ENCODE peak calls at places on chromosomes 4 and X, in five cellular contexts. G, I, X, Y and H are unnamed samples.
A peak's percentile ranks its signal among the peaks of the same experiment; 100 is the strongest.

GRCh38 chr4:102625232-102625930 is 124.2 kb downstream of the NFKB1 start:
- DNase-seq in G (no peak), I (peak; percentile 78), X (peak; percentile 80), Y (peak; percentile 39), H (peak; percentile 72)

GRCh38 chr4:2075987-2076907 is 17.1 kb downstream of the NAT8L start:
- DNase-seq in G (no peak), I (no peak), X (no peak), Y (no peak), H (no peak)

GRCh38 chr4:40038972-40039371 is 17.7 kb upstream of the N4BP2 start:
- DNase-seq in G (no peak), I (no peak), X (no peak), Y (no peak), H (no peak)

GRCh38 chr4:139764192-139764591 is 98.6 kb downstream of the MGST2 start:
- DNase-seq in G (no peak), I (no peak), X (no peak), Y (no peak), H (no peak)

GRCh38 chr4:138775890-138776289 is 239.7 kb upstream of the NOCT start:
- DNase-seq in G (no peak), I (peak; percentile 5), X (peak; percentile 34), Y (no peak), H (no peak)

GRCh38 chr4:1168291-1169031 is 3.9 kb downstream of the SPON2 start:
- DNase-seq in G (no peak), I (no peak), X (no peak), Y (no peak), H (no peak)

GRCh38 chrX:41086627-41086932 is 1.3 kb downstream of the USP9X start:
- DNase-seq in G (no peak), I (no peak), X (peak; percentile 41), Y (no peak), H (no peak)

GRCh38 chr4:101217353-101218031 is 129.8 kb downstream of the PPP3CA start:
- DNase-seq in G (no peak), I (peak; percentile 28), X (no peak), Y (no peak), H (no peak)

GRCh38 chr4:35689866-35690265 is 554.4 kb downstream of the ARAP2 start:
- DNase-seq in G (no peak), I (no peak), X (no peak), Y (no peak), H (no peak)

GRCh38 chr4:124943145-124943889 is 230.8 kb upstream of the ANKRD50 start:
- DNase-seq in G (no peak), I (peak; percentile 54), X (no peak), Y (no peak), H (no peak)

GRCh38 chr4:174244441-174244840 is 39.0 kb downstream of the FBXO8 start:
- DNase-seq in G (no peak), I (no peak), X (no peak), Y (no peak), H (no peak)

GRCh38 chrX:153643431-153644351 is 3.3 kb upstream of the DUSP9 start:
- DNase-seq in G (no peak), I (no peak), X (no peak), Y (peak; percentile 7), H (no peak)

DNA sequence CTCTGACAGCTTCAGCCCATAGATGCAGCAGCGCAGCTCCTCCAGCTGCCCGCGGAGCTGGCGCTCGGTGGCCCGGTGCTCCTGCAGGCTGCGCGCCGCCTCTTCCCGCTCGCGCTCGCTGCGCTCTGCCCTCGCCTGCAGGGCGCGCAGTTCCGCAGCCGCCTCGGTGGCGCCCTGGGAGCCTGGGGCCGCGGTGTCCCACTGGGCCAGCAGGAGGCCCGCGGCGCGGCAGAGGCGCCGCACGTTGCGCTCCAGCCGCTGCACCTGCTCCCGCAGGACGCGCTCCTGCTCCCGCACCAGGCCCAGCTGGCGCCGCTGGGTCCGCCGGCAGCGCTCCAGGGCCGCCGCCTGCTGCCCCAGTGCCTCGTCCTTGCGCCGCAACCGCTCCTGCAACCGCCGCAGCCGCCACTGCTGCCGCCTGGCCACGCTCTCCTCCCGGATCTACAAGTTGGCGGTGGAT is 10.1 kb downstream of the C4orf50 start:
- DNase-seq in G (no peak), I (no peak), X (no peak), Y (no peak), H (no peak)
- H3K4me3 ChIP-seq in G (no peak overlapping the region), I (no peak overlapping the region), X (no peak overlapping the region), Y (no peak overlapping the region), H (no peak overlapping the region)

GRCh38 chrX:100410083-100410590 is at the start of gene PCDH19:
- DNase-seq in G (no peak), I (peak; percentile 61), X (peak; percentile 74), Y (peak; percentile 38), H (peak; percentile 23)

GRCh38 chrX:100413231-100413630 is 3.2 kb upstream of the PCDH19 start:
- DNase-seq in G (no peak), I (peak; percentile 70), X (peak; percentile 68), Y (no peak), H (peak; percentile 32)

GRCh38 chrX:100409316-100410082 is 574 bp downstream of the PCDH19 start:
- DNase-seq in G (no peak), I (peak; percentile 11), X (no peak), Y (no peak), H (no peak)

GRCh38 chrX:100411802-100412333 is 1.8 kb upstream of the PCDH19 start:
- DNase-seq in G (no peak), I (no peak), X (no peak), Y (no peak), H (no peak)

DNA sequence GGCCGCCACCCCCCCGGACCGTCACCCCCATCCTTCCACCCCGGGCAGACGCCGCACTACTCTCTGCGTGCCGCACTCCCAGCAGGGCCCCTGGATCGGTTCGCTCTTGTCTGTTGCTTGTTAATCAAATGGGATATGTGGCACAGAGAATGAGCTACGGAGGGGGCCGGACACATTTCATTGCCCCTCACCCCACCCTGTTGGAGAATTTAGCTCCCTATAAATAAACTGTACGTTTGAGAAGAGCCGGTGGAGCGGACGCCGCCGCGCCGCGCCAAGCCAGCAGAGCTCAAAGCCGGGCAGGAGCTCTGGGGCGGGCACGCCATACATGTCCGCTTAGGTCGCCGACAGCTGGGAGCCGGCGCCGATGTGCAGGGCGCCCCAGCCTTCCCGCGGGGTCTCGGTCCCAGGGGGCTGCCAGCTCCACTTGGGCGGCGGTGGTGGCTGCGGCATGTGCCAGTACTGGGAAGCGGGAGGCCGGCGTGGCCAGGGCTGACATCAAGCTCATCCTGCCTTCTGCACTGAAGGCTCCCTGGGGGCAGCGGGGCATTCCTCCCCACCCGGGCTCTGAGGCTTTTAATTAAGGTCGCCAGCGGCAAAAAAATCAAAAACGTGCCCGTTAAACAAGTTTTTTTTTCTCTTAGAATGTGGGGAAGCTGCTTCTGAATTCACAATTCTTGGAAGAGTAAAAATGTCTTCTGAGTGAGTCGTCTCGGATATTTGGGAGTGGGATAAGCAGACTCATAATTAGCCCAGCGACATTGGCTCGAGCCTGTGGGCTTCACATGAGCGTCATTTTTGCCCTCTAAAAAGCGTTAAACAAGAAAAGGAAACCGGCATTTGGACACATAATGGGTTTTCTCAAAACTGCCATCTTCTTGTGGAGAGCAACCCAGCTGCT is 1.1 kb upstream of the PCDH19 start:
- DNase-seq in G (no peak), I (no peak), X (no peak), Y (no peak), H (no peak)
- H3K4me3 ChIP-seq in G (no peak overlapping the region), I (no peak overlapping the region), X (no peak overlapping the region), Y (peak overlapping the region; percentile 7), H (no peak overlapping the region)

GRCh38 chrX:102546818-102547493 is 30.4 kb upstream of the TMSB15A start:
- DNase-seq in G (no peak), I (no peak), X (no peak), Y (no peak), H (no peak)
- H3K4me3 ChIP-seq in G (peak overlapping the region; percentile 48), I (peak overlapping the region; percentile 15), X (peak overlapping the region; percentile 38), Y (no peak overlapping the region), H (no peak overlapping the region)

GRCh38 chr4:153259679-153260078 is 55.4 kb downstream of the TRIM2 start:
- DNase-seq in G (no peak), I (no peak), X (no peak), Y (no peak), H (no peak)
- H3K4me3 ChIP-seq in G (no peak overlapping the region), I (no peak overlapping the region), X (no peak overlapping the region), Y (no peak overlapping the region), H (no peak overlapping the region)

GRCh38 chr4:153655004-153655541 is 29.0 kb upstream of the TLR2 start:
- DNase-seq in G (no peak), I (no peak), X (no peak), Y (no peak), H (no peak)
- H3K4me3 ChIP-seq in G (no peak overlapping the region), I (no peak overlapping the region), X (no peak overlapping the region), Y (no peak overlapping the region), H (no peak overlapping the region)

GRCh38 chr4:158728256-158728655 is 5.1 kb upstream of the PPID start:
- DNase-seq in G (no peak), I (no peak), X (no peak), Y (no peak), H (no peak)

GRCh38 chr4:158722917-158723793 is at the start of gene PPID:
- DNase-seq in G (peak; percentile 21), I (peak; percentile 77), X (peak; percentile 88), Y (peak; percentile 73), H (peak; percentile 66)

GRCh38 chr4:158722291-158722916 is 792 bp downstream of the PPID start:
- DNase-seq in G (no peak), I (peak; percentile 59), X (peak; percentile 8), Y (no peak), H (peak; percentile 5)

GRCh38 chr4:158721680-158722079 is 1.5 kb downstream of the PPID start:
- DNase-seq in G (no peak), I (no peak), X (no peak), Y (no peak), H (no peak)

GRCh38 chr4:158724647-158725046 is 1.5 kb upstream of the PPID start:
- DNase-seq in G (no peak), I (no peak), X (no peak), Y (no peak), H (no peak)
- H3K4me3 ChIP-seq in G (no peak overlapping the region), I (no peak overlapping the region), X (no peak overlapping the region), Y (no peak overlapping the region), H (no peak overlapping the region)

DNA sequence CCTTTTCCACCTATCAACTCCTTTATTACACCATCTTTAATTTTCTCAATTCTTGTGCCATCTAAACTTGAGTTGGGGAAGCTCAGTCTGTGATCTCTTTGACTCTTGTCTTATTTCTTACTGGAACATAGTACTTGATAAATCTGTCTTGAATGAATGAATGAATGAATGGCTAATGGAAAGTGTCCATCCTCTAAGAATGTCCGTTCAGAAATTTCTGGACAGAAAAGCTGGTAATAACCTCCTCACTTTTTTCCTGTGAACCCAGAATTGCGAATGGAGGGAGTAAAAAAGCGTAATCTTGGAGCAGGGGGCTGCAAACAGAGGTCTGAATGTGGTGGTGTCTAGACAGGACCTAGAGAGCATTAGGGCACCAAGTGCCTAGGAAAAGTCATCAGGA is 9.4 kb upstream of the CLTRN start:
- DNase-seq in G (no peak), I (no peak), X (no peak), Y (no peak), H (no peak)
- H3K4me3 ChIP-seq in G (peak overlapping the region; percentile 96), I (peak overlapping the region; percentile 87), X (peak overlapping the region; percentile 97), Y (peak overlapping the region; percentile 71), H (peak overlapping the region; percentile 80)

DNA sequence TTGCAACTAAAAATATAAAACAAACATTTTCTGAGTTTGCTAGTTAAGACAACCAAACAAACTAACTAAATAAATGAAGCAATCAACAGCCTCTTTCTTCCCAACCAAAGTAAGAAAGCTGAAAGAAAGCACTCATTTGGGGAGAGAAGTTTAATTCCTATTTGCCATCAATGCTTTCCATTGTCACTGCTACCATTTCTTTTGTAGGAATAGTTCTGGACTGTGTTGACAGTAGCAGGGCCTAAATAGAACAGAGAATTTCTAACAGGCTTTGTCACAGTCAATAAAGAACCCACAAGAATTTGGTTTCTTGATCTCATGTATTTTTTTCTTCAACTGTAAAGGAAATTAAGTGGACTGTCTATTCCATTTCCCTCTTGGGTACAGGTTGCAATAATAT is 1886.4 kb upstream of the TENM3 start:
- DNase-seq in G (no peak), I (no peak), X (no peak), Y (no peak), H (no peak)
- H3K4me3 ChIP-seq in G (no peak overlapping the region), I (no peak overlapping the region), X (no peak overlapping the region), Y (no peak overlapping the region), H (no peak overlapping the region)

GRCh38 chr4:169774466-169775445 is 17.0 kb upstream of the HPF1 start:
- DNase-seq in G (no peak), I (peak; percentile 34), X (no peak), Y (no peak), H (no peak)
- H3K4me3 ChIP-seq in G (peak overlapping the region; percentile 7), I (peak overlapping the region; percentile 19), X (no peak overlapping the region), Y (no peak overlapping the region), H (no peak overlapping the region)